ENCODE peak calls at places on chromosomes 12 and 14, in four cellular contexts. One of them, this sample, is unnamed.

GRCh38 chr14:95507174-95507573 is 9.3 kb downstream of the SYNE3 start:
- DNase-seq in left colon: peak
- DNase-seq in T-helper 1 cell: no peak
- DNase-seq in WTC11: no peak
- DNase-seq in this sample: no peak

GRCh38 chr14:69096766-69097475 is 56.0 kb downstream of the DCAF5 start:
- DNase-seq in left colon: no peak
- DNase-seq in WTC11: no peak
- DNase-seq in T-helper 1 cell: no peak
- DNase-seq in this sample: no peak

GRCh38 chr12:66678640-66679268 is at the start of gene GRIP1:
- DNase-seq in left colon: no peak
- DNase-seq in T-helper 1 cell: no peak
- DNase-seq in WTC11: no peak
- DNase-seq in this sample: no peak

GRCh38 chr12:122917508-122918227 is 21.7 kb upstream of the VPS37B start:
- DNase-seq in WTC11: no peak
- DNase-seq in T-helper 1 cell: no peak
- DNase-seq in left colon: peak
- DNase-seq in this sample: peak

GRCh38 chr14:73824116-73824515 is 27.5 kb upstream of the PTGR2 start:
- DNase-seq in left colon: no peak
- DNase-seq in T-helper 1 cell: no peak
- DNase-seq in WTC11: no peak
- DNase-seq in this sample: no peak

GRCh38 chr12:8035440-8036010 is 3.0 kb downstream of the FOXJ2 start:
- DNase-seq in T-helper 1 cell: no peak
- DNase-seq in left colon: no peak
- DNase-seq in WTC11: no peak
- DNase-seq in this sample: no peak

GRCh38 chr12:49533331-49533730 is 5.5 kb upstream of the KCNH3 start:
- DNase-seq in left colon: no peak
- DNase-seq in WTC11: no peak
- DNase-seq in T-helper 1 cell: no peak
- DNase-seq in this sample: no peak

GRCh38 chr14:83847102-83847501 is 1682.8 kb upstream of the FLRT2 start:
- DNase-seq in T-helper 1 cell: no peak
- DNase-seq in left colon: no peak
- DNase-seq in WTC11: no peak
- DNase-seq in this sample: no peak

GRCh38 chr12:48999371-49000131 is at the start of gene DDN:
- DNase-seq in T-helper 1 cell: peak
- DNase-seq in WTC11: no peak
- DNase-seq in left colon: no peak
- DNase-seq in this sample: peak

GRCh38 chr12:49546481-49546880 is 7.7 kb downstream of the KCNH3 start:
- DNase-seq in left colon: no peak
- DNase-seq in T-helper 1 cell: no peak
- DNase-seq in WTC11: no peak
- DNase-seq in this sample: no peak

GRCh38 chr12:125220404-125221273 is 155.4 kb downstream of the AACS start:
- DNase-seq in T-helper 1 cell: no peak
- DNase-seq in WTC11: no peak
- DNase-seq in left colon: no peak
- DNase-seq in this sample: peak

GRCh38 chr14:61469771-61470170 is 148.4 kb downstream of the PRKCH start:
- DNase-seq in left colon: no peak
- DNase-seq in T-helper 1 cell: no peak
- DNase-seq in WTC11: no peak
- DNase-seq in this sample: no peak

GRCh38 chr14:96121660-96122395 is 82.7 kb downstream of the C14orf132 start:
- DNase-seq in WTC11: no peak
- DNase-seq in left colon: no peak
- DNase-seq in T-helper 1 cell: no peak
- DNase-seq in this sample: no peak

GRCh38 chr12:2250797-2251196 is 198.0 kb downstream of the CACNA1C start:
- DNase-seq in WTC11: no peak
- DNase-seq in T-helper 1 cell: no peak
- DNase-seq in left colon: no peak
- DNase-seq in this sample: no peak

GRCh38 chr12:1925125-1925963 is 6.9 kb upstream of the CACNA2D4 start:
- DNase-seq in WTC11: no peak
- DNase-seq in left colon: peak
- DNase-seq in T-helper 1 cell: no peak
- DNase-seq in this sample: no peak

GRCh38 chr14:60738843-60739508 is 4.4 kb downstream of the MNAT1 start:
- DNase-seq in T-helper 1 cell: no peak
- DNase-seq in left colon: no peak
- DNase-seq in WTC11: no peak
- DNase-seq in this sample: no peak

GRCh38 chr12:124745891-124746570 is 117.6 kb downstream of the SCARB1 start:
- DNase-seq in left colon: peak
- DNase-seq in WTC11: peak
- DNase-seq in T-helper 1 cell: no peak
- DNase-seq in this sample: peak

GRCh38 chr12:122850695-122851350 is 15.6 kb downstream of the HIP1R start:
- DNase-seq in T-helper 1 cell: no peak
- DNase-seq in left colon: no peak
- DNase-seq in WTC11: no peak
- DNase-seq in this sample: no peak

GRCh38 chr14:61565836-61566536 is 129.3 kb upstream of the HIF1A start:
- DNase-seq in left colon: no peak
- DNase-seq in WTC11: no peak
- DNase-seq in T-helper 1 cell: no peak
- DNase-seq in this sample: no peak

GRCh38 chr12:119249441-119249840 is 70.7 kb downstream of the HSPB8 start:
- DNase-seq in WTC11: no peak
- DNase-seq in left colon: no peak
- DNase-seq in T-helper 1 cell: no peak
- DNase-seq in this sample: no peak

GRCh38 chr12:48615681-48616080 is 45.8 kb upstream of the LALBA start:
- DNase-seq in left colon: no peak
- DNase-seq in WTC11: no peak
- DNase-seq in T-helper 1 cell: no peak
- DNase-seq in this sample: no peak

GRCh38 chr12:64522807-64523206 is 70.9 kb downstream of the TBK1 start:
- DNase-seq in left colon: no peak
- DNase-seq in T-helper 1 cell: no peak
- DNase-seq in WTC11: no peak
- DNase-seq in this sample: no peak

GRCh38 chr12:127750076-127750840 is 516.7 kb upstream of the TMEM132C start:
- DNase-seq in WTC11: no peak
- DNase-seq in T-helper 1 cell: no peak
- DNase-seq in left colon: no peak
- DNase-seq in this sample: no peak

GRCh38 chr12:119692410-119692809 is 24.5 kb downstream of the PRKAB1 start:
- DNase-seq in T-helper 1 cell: no peak
- DNase-seq in left colon: no peak
- DNase-seq in WTC11: no peak
- DNase-seq in this sample: no peak

GRCh38 chr12:50984899-50985298 is 32.6 kb downstream of the HIGD1C start:
- DNase-seq in T-helper 1 cell: no peak
- DNase-seq in WTC11: no peak
- DNase-seq in left colon: no peak
- DNase-seq in this sample: no peak

GRCh38 chr12:85179680-85180300 is 100.2 kb upstream of the ALX1 start:
- DNase-seq in left colon: no peak
- DNase-seq in T-helper 1 cell: no peak
- DNase-seq in WTC11: no peak
- DNase-seq in this sample: no peak

GRCh38 chr12:79020106-79020505 is 155.5 kb downstream of the SYT1 start:
- DNase-seq in WTC11: no peak
- DNase-seq in left colon: no peak
- DNase-seq in T-helper 1 cell: no peak
- DNase-seq in this sample: no peak

GRCh38 chr12:52097045-52097666 is 17.7 kb downstream of the SMIM41 start:
- DNase-seq in T-helper 1 cell: no peak
- DNase-seq in WTC11: no peak
- DNase-seq in left colon: no peak
- DNase-seq in this sample: no peak

GRCh38 chr12:51382173-51382572 is 9.0 kb downstream of the GALNT6 start:
- DNase-seq in WTC11: no peak
- DNase-seq in left colon: no peak
- DNase-seq in T-helper 1 cell: no peak
- DNase-seq in this sample: no peak

GRCh38 chr12:64256166-64256800 is 34.2 kb upstream of the KICS2 start:
- DNase-seq in left colon: no peak
- DNase-seq in T-helper 1 cell: no peak
- DNase-seq in WTC11: no peak
- DNase-seq in this sample: no peak

GRCh38 chr14:59146941-59147470 is 41.5 kb upstream of the DAAM1 start:
- DNase-seq in WTC11: no peak
- DNase-seq in left colon: no peak
- DNase-seq in T-helper 1 cell: no peak
- DNase-seq in this sample: no peak

GRCh38 chr12:97567619-97568110 is 105.1 kb downstream of the RMST start:
- DNase-seq in WTC11: no peak
- DNase-seq in T-helper 1 cell: no peak
- DNase-seq in left colon: no peak
- DNase-seq in this sample: no peak

GRCh38 chr14:24463806-24464785 is 21.5 kb upstream of the SDR39U1 start:
- DNase-seq in T-helper 1 cell: no peak
- DNase-seq in left colon: no peak
- DNase-seq in WTC11: no peak
- DNase-seq in this sample: no peak

GRCh38 chr14:99946652-99947489 is 118.4 kb upstream of the EVL start:
- DNase-seq in T-helper 1 cell: peak
- DNase-seq in left colon: no peak
- DNase-seq in WTC11: peak
- DNase-seq in this sample: no peak

GRCh38 chr14:79201545-79202247 is 1009.6 kb downstream of the DIO2 start:
- DNase-seq in left colon: no peak
- DNase-seq in WTC11: no peak
- DNase-seq in T-helper 1 cell: no peak
- DNase-seq in this sample: no peak

GRCh38 chr14:51784466-51784865 is 75.9 kb upstream of the GNG2 start:
- DNase-seq in left colon: no peak
- DNase-seq in T-helper 1 cell: no peak
- DNase-seq in WTC11: no peak
- DNase-seq in this sample: no peak

GRCh38 chr12:107512391-107512790 is 173.2 kb upstream of the PWP1 start:
- DNase-seq in left colon: no peak
- DNase-seq in WTC11: no peak
- DNase-seq in T-helper 1 cell: no peak
- DNase-seq in this sample: no peak

GRCh38 chr14:91116913-91117588 is 3.2 kb downstream of the DGLUCY start:
- DNase-seq in left colon: no peak
- DNase-seq in T-helper 1 cell: no peak
- DNase-seq in WTC11: no peak
- DNase-seq in this sample: no peak

This sample was measured in body of pancreas.